ENCODE peak calls at places on chromosome 22, in four cellular contexts. Y is HL-60, B is GM12891, Q is K562. S is an unnamed sample.
A peak's percentile ranks its signal among the peaks of the same experiment; 100 is the strongest.

GRCh38 chr22:32533265-32534068 is 58.9 kb downstream of the FBXO7 start:
- DNase-seq in Q (no peak), B (no peak), Y (no peak), S (no peak)

GRCh38 chr22:50260801-50261614 is 475 bp downstream of the MAPK12 start:
- DNase-seq in Y (peak; percentile 49), Q (peak; percentile 69), B (peak; percentile 87), S (no peak)

GRCh38 chr22:50526849-50527801 is 1.7 kb upstream of the SCO2 start:
- DNase-seq in Q (peak; percentile 81), Y (peak; percentile 89), B (peak; percentile 57), S (no peak)

GRCh38 chr22:46582281-46582811 is 37.8 kb upstream of the GRAMD4 start:
- DNase-seq in B (no peak), Y (no peak), Q (no peak), S (no peak)

GRCh38 chr22:45263790-45264269 is 20.9 kb upstream of the UPK3A start:
- DNase-seq in B (peak; percentile 65), Q (peak; percentile 71), Y (peak; percentile 71), S (no peak)

GRCh38 chr22:26172389-26172990 is 3.2 kb downstream of the SEZ6L start:
- DNase-seq in Q (peak; percentile 40), Y (peak; percentile 18), B (peak; percentile 26), S (no peak)

GRCh38 chr22:39138357-39138997 is 14.0 kb downstream of the CBX7 start:
- DNase-seq in B (no peak), Q (no peak), Y (no peak), S (no peak)

GRCh38 chr22:31253949-31254348 is 38.3 kb downstream of the PIK3IP1 start:
- DNase-seq in Q (no peak), B (no peak), Y (no peak), S (no peak)

GRCh38 chr22:39607093-39607492 is 36.5 kb downstream of the CACNA1I start:
- DNase-seq in B (no peak), Q (no peak), Y (no peak), S (no peak)

GRCh38 chr22:32850591-32851517 is 49.3 kb downstream of the TIMP3 start:
- DNase-seq in Y (no peak), B (no peak), Q (no peak), S (no peak)

GRCh38 chr22:30490399-30490798 is 15.1 kb downstream of the SEC14L4 start:
- DNase-seq in Y (no peak), B (no peak), Q (peak; percentile 56), S (no peak)

GRCh38 chr22:35634981-35635540 is 13.2 kb upstream of the APOL6 start:
- DNase-seq in Q (peak; percentile 23), Y (no peak), B (no peak), S (no peak)

GRCh38 chr22:45890351-45890635 is 86.7 kb downstream of the WNT7B start:
- DNase-seq in B (no peak), Q (no peak), Y (no peak), S (no peak)

GRCh38 chr22:49224243-49224642 is 603.4 kb downstream of the BRD1 start:
- DNase-seq in Y (no peak), Q (no peak), B (no peak), S (no peak)

GRCh38 chr22:41732096-41732772 is 32.9 kb downstream of the MEI1 start:
- DNase-seq in Y (peak; percentile 36), Q (no peak), B (peak; percentile 42), S (no peak)

GRCh38 chr22:38973289-38974169 is 8.6 kb upstream of the APOBEC3B start:
- DNase-seq in B (peak; percentile 62), Q (peak; percentile 61), Y (peak; percentile 21), S (no peak)

GRCh38 chr22:25156736-25157135 is 42.9 kb upstream of the CRYBB3 start:
- DNase-seq in Y (no peak), B (no peak), Q (no peak), S (no peak)

GRCh38 chr22:41976961-41977566 is 7.8 kb downstream of the SEPTIN3 start:
- DNase-seq in Y (no peak), Q (no peak), B (no peak), S (no peak)

GRCh38 chr22:35051034-35051535 is 14.9 kb upstream of the ISX start:
- DNase-seq in B (no peak), Y (no peak), Q (no peak), S (no peak)

GRCh38 chr22:49322861-49323622 is 504.6 kb downstream of the BRD1 start:
- DNase-seq in Y (no peak), Q (no peak), B (no peak), S (no peak)

GRCh38 chr22:32200752-32201151 is 4.1 kb downstream of the RFPL2 start:
- DNase-seq in Q (no peak), Y (peak; percentile 52), B (no peak), S (no peak)

GRCh38 chr22:46057762-46058420 is 80.9 kb upstream of the WNT7B start:
- DNase-seq in B (peak; percentile 80), Q (no peak), Y (no peak), S (peak; percentile 56)

GRCh38 chr22:30609260-30610185 is 2.5 kb downstream of the TCN2 start:
- DNase-seq in Y (peak; percentile 71), B (no peak), Q (peak; percentile 87), S (peak; percentile 70)

GRCh38 chr22:50020606-50021005 is 8.0 kb upstream of the IL17REL start:
- DNase-seq in Q (no peak), B (no peak), Y (no peak), S (no peak)

GRCh38 chr22:48890693-48891554 is 936.7 kb downstream of the BRD1 start:
- DNase-seq in Q (no peak), B (no peak), Y (no peak), S (no peak)

GRCh38 chr22:29890760-29891159 is 7.8 kb downstream of the MTMR3 start:
- DNase-seq in Q (no peak), B (no peak), Y (no peak), S (no peak)

GRCh38 chr22:34851918-34852662 is 213.9 kb upstream of the ISX start:
- DNase-seq in B (no peak), Y (no peak), Q (no peak), S (no peak)

GRCh38 chr22:32165692-32166091 is 6.6 kb upstream of the C22orf42 start:
- DNase-seq in Y (no peak), Q (no peak), B (no peak), S (no peak)

GRCh38 chr22:32994046-32994827 is 63.9 kb downstream of the SYN3 start:
- DNase-seq in B (no peak), Q (no peak), Y (no peak), S (no peak)

GRCh38 chr22:19149047-19149883 is 827 bp downstream of the GSC2 start:
- DNase-seq in B (no peak), Q (no peak), Y (peak; percentile 36), S (no peak)

GRCh38 chr22:25057013-25057881 is 104.7 kb downstream of the KIAA1671 start:
- DNase-seq in B (peak; percentile 50), Q (peak; percentile 55), Y (peak; percentile 46), S (no peak)

GRCh38 chr22:26751217-26751616 is 93.8 kb downstream of the MIAT start:
- DNase-seq in Y (peak; percentile 8), B (no peak), Q (peak; percentile 7), S (no peak)

GRCh38 chr22:25149014-25149413 is 50.6 kb upstream of the CRYBB3 start:
- DNase-seq in Q (no peak), Y (no peak), B (no peak), S (no peak)

GRCh38 chr22:22235564-22235963 is 9.0 kb upstream of the VPREB1 start:
- DNase-seq in Q (peak; percentile 83), B (peak; percentile 50), Y (peak; percentile 30), S (peak; percentile 17)

GRCh38 chr22:32270641-32271369 is 15.7 kb upstream of the SLC5A4 start:
- DNase-seq in Y (no peak), B (no peak), Q (no peak), S (no peak)

GRCh38 chr22:37481347-37481907 is 4.8 kb downstream of the MFNG start:
- DNase-seq in Y (no peak), Q (no peak), B (no peak), S (no peak)
- TF ChIP-seq SPI1 in Y (no peak), Q (no peak), B (no peak), S (no peak)

DNA sequence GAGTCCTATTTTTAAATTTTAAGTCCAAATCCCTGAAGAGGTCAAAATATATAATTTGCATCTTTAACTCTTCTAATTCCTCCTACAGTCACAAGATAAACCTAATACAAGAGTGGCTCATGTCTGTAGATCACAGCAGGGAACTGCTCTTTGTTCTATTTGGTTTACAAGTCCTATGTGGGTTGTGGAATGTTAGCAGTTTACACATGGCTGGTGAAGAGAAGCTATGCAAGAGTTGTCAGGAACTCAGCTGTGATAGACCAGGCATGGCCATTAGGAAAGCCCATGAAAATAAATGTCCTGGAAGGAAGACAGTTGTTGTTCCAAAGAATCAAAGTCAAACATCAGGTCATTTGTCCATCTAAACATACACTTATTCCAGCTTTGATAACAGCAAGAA is 312.4 kb upstream of the PITPNB start:
- DNase-seq in B (no peak), Y (no peak), Q (no peak), S (no peak)
- TF ChIP-seq SPI1 in B (no peak), Y (no peak), Q (no peak), S (no peak)

DNA sequence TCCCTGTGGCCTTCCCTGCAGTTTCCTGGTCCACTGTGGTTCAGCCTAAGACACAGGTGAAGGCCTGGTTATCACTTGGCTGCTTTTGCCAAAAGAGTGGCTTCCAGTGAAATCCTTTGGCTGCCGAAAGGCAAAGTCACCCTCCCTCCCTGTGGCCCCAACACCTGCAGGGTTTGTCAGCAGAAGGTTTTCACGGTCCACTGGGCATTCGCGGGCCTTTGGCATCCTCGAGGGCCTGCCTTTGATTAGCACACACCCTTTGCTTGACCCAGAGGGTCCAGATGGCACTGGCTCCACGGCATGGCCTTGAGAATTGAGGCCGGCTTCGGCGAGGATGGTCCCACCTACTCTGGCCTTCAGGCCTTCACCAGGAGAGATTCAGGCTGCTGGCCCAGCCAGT is 35.3 kb downstream of the RTN4R start:
- DNase-seq in B (no peak), Q (no peak), Y (no peak), S (no peak)
- TF ChIP-seq SPI1 in B (no peak), Q (no peak), Y (no peak), S (no peak)

GRCh38 chr22:18034076-18034475 is 9.7 kb upstream of the MICAL3 start:
- DNase-seq in Q (no peak), B (no peak), Y (no peak), S (no peak)

GRCh38 chr22:18033204-18033998 is 9.0 kb upstream of the MICAL3 start:
- DNase-seq in Q (no peak), Y (no peak), B (no peak), S (no peak)

GRCh38 chr22:18032455-18033101 is 8.2 kb upstream of the MICAL3 start:
- DNase-seq in Y (no peak), B (no peak), Q (no peak), S (no peak)

GRCh38 chr22:18029686-18030267 is 5.4 kb upstream of the MICAL3 start:
- DNase-seq in B (no peak), Y (no peak), Q (no peak), S (no peak)

DNA sequence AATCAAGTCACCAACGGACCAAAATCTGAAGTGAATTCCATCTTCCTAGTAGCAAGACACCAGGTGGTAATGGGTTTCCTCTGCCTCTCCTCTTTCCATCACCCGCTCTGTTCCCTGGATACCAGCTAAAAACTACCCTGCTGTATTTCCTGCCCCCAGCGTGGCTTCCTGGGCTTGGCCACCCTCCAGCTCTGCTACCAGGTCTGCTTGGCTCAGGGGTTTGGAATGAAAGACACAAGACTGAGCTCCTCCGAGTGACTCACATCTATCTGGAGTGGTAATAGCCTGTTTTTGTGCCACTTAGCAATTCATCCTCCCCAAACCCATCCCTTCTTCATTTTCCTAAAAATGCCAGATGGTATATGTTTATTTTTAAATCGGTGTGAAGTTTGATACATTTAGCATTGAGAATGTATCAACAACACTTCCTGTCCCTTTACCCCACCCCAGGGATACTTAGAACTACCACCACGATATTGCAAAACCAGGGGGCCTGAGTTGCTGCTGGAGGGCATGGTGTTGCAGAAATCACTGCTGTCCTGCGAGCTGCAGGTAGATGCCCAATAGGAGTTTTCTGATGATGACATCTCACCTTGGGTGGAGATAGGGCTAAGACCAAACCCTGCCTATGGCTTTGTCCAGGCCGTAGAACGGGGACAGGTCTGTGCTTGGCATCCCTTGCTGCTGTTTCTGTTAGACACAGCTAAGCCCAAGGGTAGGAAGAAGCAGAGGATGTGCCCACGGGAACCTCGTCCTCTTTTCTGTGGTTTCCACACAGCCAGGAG is 7.5 kb upstream of the MICAL3 start:
- DNase-seq in Q (no peak), B (no peak), Y (no peak), S (no peak)
- TF ChIP-seq SPI1 in Q (no peak), B (no peak), Y (no peak), S (no peak)

S was measured in GM12878.